ENCODE peak calls at places on chromosomes 3 and 15, in four cellular contexts. G is WERI-Rb-1, B is lower leg skin, S is skeletal muscle cell. J is an unnamed sample.

GRCh38 chr3:31170932-31171670 is 276.6 kb upstream of the GADL1 start:
- DNase-seq in G (no peak), B (no peak), S (peak; percentile 78), J (no peak)

GRCh38 chr15:90063733-90064247 is 38.5 kb downstream of the IDH2 start:
- DNase-seq in G (no peak), B (no peak), S (no peak), J (no peak)

GRCh38 chr3:151012753-151013152 is 40.2 kb upstream of the CLRN1 start:
- DNase-seq in G (no peak), B (no peak), S (no peak), J (no peak)

GRCh38 chr15:40244961-40245523 is 6.2 kb downstream of the PAK6 start:
- DNase-seq in G (peak; percentile 4), B (peak; percentile 81), S (no peak), J (no peak)

GRCh38 chr3:119220970-119221667 is 19.6 kb downstream of the B4GALT4 start:
- DNase-seq in G (no peak), B (no peak), S (no peak), J (no peak)

GRCh38 chr3:13832130-13832529 is 47.7 kb downstream of the WNT7A start:
- DNase-seq in G (no peak), B (no peak), S (no peak), J (no peak)

GRCh38 chr15:45827275-45827674 is 192.4 kb downstream of the SQOR start:
- DNase-seq in G (no peak), B (no peak), S (no peak), J (no peak)

GRCh38 chr3:55655544-55655943 is 168.4 kb upstream of the WNT5A start:
- DNase-seq in G (no peak), B (no peak), S (no peak), J (no peak)